ENCODE peak calls at places on chromosomes 16 and 17, in nine cellular contexts. F is osteocyte, N is MM.1S, R is colonic mucosa, G is Peyer's patch, I is MCF 10A, C is adrenal gland, X is esophagus muscularis mucosa, B is mucosa of descending colon. E is an unnamed sample.

GRCh38 chr16:75305364-75306101 is 54.1 kb upstream of the BCAR1 start:
- DNase-seq in G (peak; percentile 94), X (no peak), R (peak; percentile 90), C (peak; percentile 95), N (no peak), B (peak; percentile 87), F (peak; percentile 85), I (peak; percentile 100), E (peak; percentile 92)

GRCh38 chr17:65552214-65552613 is 9.2 kb downstream of the AXIN2 start:
- DNase-seq in C (no peak), N (no peak), X (no peak), I (no peak), B (peak; percentile 67), R (peak; percentile 72), F (no peak), G (no peak), E (no peak)

GRCh38 chr17:77363821-77364361 is 223.1 kb downstream of the SEC14L1 start:
- DNase-seq in C (peak; percentile 68), B (no peak), R (no peak), I (peak; percentile 49), N (no peak), G (peak; percentile 60), X (no peak), F (no peak), E (peak; percentile 64)

GRCh38 chr17:57388326-57388725 is 132.0 kb downstream of the MSI2 start:
- DNase-seq in I (no peak), F (no peak), G (no peak), N (no peak), R (no peak), C (no peak), X (no peak), B (no peak), E (no peak)

GRCh38 chr16:3656491-3657468 is 2.3 kb downstream of the DNASE1 start:
- DNase-seq in I (peak; percentile 58), R (no peak), B (no peak), N (no peak), F (no peak), C (peak; percentile 57), G (peak; percentile 76), X (no peak), E (no peak)

GRCh38 chr16:49956915-49957314 is 68.1 kb upstream of the CNEP1R1 start:
- DNase-seq in R (no peak), B (no peak), N (no peak), G (no peak), C (no peak), F (no peak), I (no peak), X (no peak), E (no peak)

GRCh38 chr17:16243811-16244567 is 27.0 kb downstream of the PIGL start:
- DNase-seq in G (peak; percentile 75), C (no peak), I (no peak), R (peak; percentile 55), F (no peak), B (no peak), X (no peak), N (no peak), E (no peak)

GRCh38 chr16:71917900-71918299 is 22.6 kb downstream of the IST1 start:
- DNase-seq in R (no peak), I (no peak), F (no peak), G (no peak), X (no peak), C (no peak), N (no peak), B (no peak), E (no peak)

GRCh38 chr17:78559749-78560368 is 17.3 kb downstream of the DNAH17 start:
- DNase-seq in R (no peak), I (no peak), C (no peak), N (no peak), F (no peak), B (peak; percentile 56), X (no peak), G (no peak), E (peak; percentile 73)

GRCh38 chr16:20300312-20301097 is 26.8 kb downstream of the GP2 start:
- DNase-seq in C (peak; percentile 62), B (peak; percentile 51), F (no peak), X (no peak), I (peak; percentile 68), R (peak; percentile 41), G (peak; percentile 69), N (peak; percentile 68), E (peak; percentile 63)

GRCh38 chr16:86494039-86494564 is 16.2 kb upstream of the FOXF1 start:
- DNase-seq in N (no peak), B (no peak), X (no peak), G (no peak), F (no peak), R (no peak), I (no peak), C (no peak), E (no peak)

GRCh38 chr16:75074920-75075687 is 41.5 kb downstream of the LDHD start:
- DNase-seq in F (no peak), B (peak; percentile 63), G (peak; percentile 92), N (peak; percentile 81), C (no peak), I (no peak), X (no peak), R (no peak), E (no peak)

GRCh38 chr17:79965806-79966205 is 69.9 kb downstream of the TBC1D16 start:
- DNase-seq in I (no peak), F (no peak), R (no peak), X (no peak), C (no peak), N (no peak), B (no peak), G (peak; percentile 10), E (no peak)

GRCh38 chr16:66298571-66299120 is 67.8 kb upstream of the CDH5 start:
- DNase-seq in F (no peak), G (no peak), I (no peak), C (no peak), X (no peak), N (no peak), B (no peak), R (no peak), E (no peak)
- TF ChIP-seq CTCF in F (no peak), G (no peak), I (no peak), C (no peak), X (no peak), N (no peak), B (no peak), R (no peak), E (no peak)

DNA sequence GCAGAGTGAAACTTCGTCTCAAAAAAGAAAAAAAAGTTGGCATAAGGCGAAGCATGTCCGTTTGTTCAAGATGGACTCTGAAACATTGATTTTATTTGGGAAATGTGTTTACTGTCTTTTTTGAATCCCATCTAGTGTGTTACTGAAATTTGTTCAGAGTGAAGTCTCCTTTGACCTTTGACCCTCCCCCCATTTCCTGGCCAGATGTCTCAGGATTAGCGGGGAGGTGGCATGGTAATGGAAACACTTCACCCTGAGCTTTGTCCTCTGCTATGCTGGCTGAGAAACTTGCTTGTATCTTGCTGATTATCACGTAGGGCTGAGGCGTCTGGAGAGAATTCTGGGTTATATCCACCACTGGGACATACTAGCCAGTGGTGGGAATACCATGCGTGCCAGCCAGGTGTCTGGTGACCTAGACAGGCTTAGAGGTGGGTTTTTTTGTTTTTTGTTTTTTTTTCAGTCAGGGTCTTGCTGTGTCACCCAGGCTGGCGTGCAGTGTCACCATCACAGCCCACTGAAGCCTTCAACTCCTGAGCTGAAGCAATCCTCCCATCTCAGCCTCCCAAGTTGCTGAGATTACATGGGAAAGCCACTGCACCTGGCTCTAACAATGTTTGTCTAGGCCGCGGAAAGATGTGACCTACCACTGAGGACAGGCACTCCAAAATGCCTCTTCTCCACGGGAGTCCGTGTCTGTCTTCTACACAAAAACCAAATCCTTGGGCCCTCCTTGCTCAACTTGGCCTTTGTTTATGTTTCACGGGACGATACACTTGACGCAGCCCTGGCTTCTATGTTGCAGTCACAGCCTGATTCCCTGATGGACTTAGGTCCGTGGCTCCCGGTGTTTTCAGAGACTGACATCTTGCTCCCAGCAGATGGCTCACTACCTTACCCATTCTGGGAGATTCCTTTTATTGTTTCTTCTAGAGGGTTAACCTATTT is 6.6 kb upstream of the GALK1 start:
- DNase-seq in N (no peak), G (peak; percentile 75), I (no peak), F (no peak), X (no peak), R (no peak), B (peak; percentile 65), C (peak; percentile 27), E (no peak)
- TF ChIP-seq CTCF in N (no peak), G (peak; percentile 40), I (no peak), F (peak; percentile 25), X (no peak), R (no peak), B (no peak), C (no peak), E (no peak)

DNA sequence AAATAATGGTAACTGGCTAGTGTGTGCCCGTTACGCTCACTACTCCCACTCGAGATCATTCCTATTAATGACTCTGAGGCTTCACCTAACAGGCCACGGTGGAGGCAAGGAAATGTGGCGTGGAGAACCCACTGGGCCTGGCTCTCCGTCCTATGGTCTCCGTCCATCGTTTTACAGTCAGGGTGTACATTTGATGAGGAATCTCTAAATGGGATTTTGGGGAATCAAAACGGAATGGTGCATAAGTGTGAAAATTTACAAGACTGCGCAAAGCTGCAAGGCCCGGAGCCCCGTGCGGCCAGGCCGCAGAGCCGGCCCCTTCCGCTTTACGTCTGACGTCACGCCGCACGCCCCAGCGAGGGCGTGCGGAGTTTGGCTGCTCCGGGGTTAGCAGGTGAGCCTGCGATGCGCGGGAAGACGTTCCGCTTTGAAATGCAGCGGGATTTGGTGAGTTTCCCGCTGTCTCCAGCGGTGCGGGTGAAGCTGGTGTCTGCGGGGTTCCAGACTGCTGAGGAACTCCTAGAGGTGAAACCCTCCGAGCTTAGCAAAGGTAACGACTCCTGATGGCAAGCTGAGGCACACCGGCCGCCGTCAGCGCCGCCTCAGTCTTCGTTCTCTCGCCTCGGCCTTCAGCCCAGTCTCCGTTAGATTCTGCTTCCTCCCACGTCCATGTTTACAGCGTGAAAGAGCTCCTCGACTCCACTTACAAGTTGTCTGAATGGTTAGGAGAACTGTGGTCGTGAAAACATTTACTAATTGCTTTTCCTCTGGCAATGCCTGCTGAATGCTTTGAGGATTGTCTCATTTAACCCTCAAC is at the start of gene RAD51C:
- DNase-seq in G (peak; percentile 93), I (peak; percentile 84), F (peak; percentile 91), C (peak; percentile 89), N (peak; percentile 92), X (peak; percentile 93), R (peak; percentile 87), B (peak; percentile 86), E (peak; percentile 78)
- TF ChIP-seq CTCF in G (no peak), I (no peak), F (peak; percentile 11), C (no peak), N (no peak), X (no peak), R (no peak), B (no peak), E (no peak)

DNA sequence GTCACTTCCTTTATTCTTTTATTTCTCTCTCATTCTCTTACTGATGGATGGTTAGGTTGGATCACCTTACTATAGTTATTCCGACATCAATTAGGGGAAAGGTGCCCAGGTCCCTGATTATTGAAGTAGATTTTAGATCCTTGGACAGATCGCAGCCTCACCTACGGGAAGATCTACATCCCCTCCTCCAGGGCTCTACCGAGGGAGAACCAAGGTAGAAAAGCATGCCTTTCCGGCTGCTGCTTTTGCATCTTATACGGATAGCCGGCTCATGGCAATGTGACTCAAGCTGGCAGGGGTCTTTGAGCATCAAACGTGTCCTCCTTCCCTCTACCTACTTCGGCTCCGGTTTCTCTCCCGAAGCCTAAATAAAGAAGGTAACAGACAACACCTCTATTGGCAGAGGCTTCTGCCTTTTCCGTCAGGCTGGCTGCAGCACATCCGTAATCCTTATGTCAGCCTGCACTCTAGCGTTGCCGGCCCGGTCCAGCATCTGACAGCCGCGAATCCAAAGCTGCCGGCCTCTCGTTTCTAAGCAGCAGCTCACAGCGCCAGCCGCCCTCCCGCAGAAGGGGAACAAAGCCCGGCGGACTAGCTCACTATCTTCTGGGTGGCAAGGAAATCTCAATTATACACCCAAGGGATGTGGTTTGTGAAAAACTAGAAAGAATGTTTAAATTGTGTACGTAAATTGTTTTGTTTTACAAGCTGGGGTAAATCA is 46.9 kb downstream of the IRX6 start:
- DNase-seq in F (peak; percentile 87), N (peak; percentile 36), G (peak; percentile 48), B (peak; percentile 36), X (no peak), I (no peak), C (peak; percentile 46), R (peak; percentile 22), E (no peak)
- TF ChIP-seq CTCF in F (peak; percentile 87), N (peak; percentile 39), G (no peak), B (no peak), X (peak; percentile 43), I (no peak), C (no peak), R (no peak), E (no peak)

E was measured in Calu3.